ENCODE peak calls at places on chromosomes 11 and 22, in eight cellular contexts. One of them, this sample, is unnamed.

GRCh38 chr11:103619480-103619879 is 417.0 kb upstream of the DDI1 start:
- DNase-seq in M059J: peak
- DNase-seq in H7: no peak
- DNase-seq in activated CD8-positive, alpha-beta memory T cell treated with anti-CD3 and anti-CD28 coated beads for 1 hour: no peak
- DNase-seq in spleen: no peak
- DNase-seq in GM19239: no peak
- DNase-seq in MM.1S: peak
- DNase-seq in Calu3: peak
- DNase-seq in this sample: no peak

GRCh38 chr11:82927264-82927880 is 25.8 kb downstream of the DDIAS start:
- DNase-seq in MM.1S: peak
- DNase-seq in activated CD8-positive, alpha-beta memory T cell treated with anti-CD3 and anti-CD28 coated beads for 1 hour: peak
- DNase-seq in spleen: no peak
- DNase-seq in GM19239: peak
- DNase-seq in H7: peak
- DNase-seq in M059J: peak
- DNase-seq in Calu3: peak
- DNase-seq in this sample: peak

GRCh38 chr11:75796091-75796435 is 18.9 kb upstream of the UVRAG start:
- DNase-seq in M059J: peak
- DNase-seq in Calu3: no peak
- DNase-seq in activated CD8-positive, alpha-beta memory T cell treated with anti-CD3 and anti-CD28 coated beads for 1 hour: no peak
- DNase-seq in H7: no peak
- DNase-seq in MM.1S: no peak
- DNase-seq in GM19239: no peak
- DNase-seq in spleen: no peak
- DNase-seq in this sample: no peak

GRCh38 chr11:2593393-2593950 is 106.3 kb downstream of the KCNQ1OT1 start:
- DNase-seq in Calu3: no peak
- DNase-seq in MM.1S: no peak
- DNase-seq in GM19239: no peak
- DNase-seq in M059J: no peak
- DNase-seq in activated CD8-positive, alpha-beta memory T cell treated with anti-CD3 and anti-CD28 coated beads for 1 hour: no peak
- DNase-seq in H7: no peak
- DNase-seq in spleen: no peak
- DNase-seq in this sample: no peak

GRCh38 chr22:25051073-25051472 is 98.6 kb downstream of the KIAA1671 start:
- DNase-seq in H7: peak
- DNase-seq in GM19239: no peak
- DNase-seq in M059J: no peak
- DNase-seq in activated CD8-positive, alpha-beta memory T cell treated with anti-CD3 and anti-CD28 coated beads for 1 hour: no peak
- DNase-seq in MM.1S: no peak
- DNase-seq in Calu3: no peak
- DNase-seq in spleen: no peak
- DNase-seq in this sample: no peak

GRCh38 chr22:23402275-23403151 is 177.6 kb downstream of the IGLL1 start:
- DNase-seq in activated CD8-positive, alpha-beta memory T cell treated with anti-CD3 and anti-CD28 coated beads for 1 hour: no peak
- DNase-seq in H7: peak
- DNase-seq in Calu3: peak
- DNase-seq in GM19239: peak
- DNase-seq in spleen: peak
- DNase-seq in M059J: peak
- DNase-seq in MM.1S: peak
- DNase-seq in this sample: no peak

GRCh38 chr11:30333405-30333804 is 10.5 kb downstream of the ARL14EP start:
- DNase-seq in MM.1S: no peak
- DNase-seq in H7: peak
- DNase-seq in GM19239: no peak
- DNase-seq in spleen: no peak
- DNase-seq in Calu3: peak
- DNase-seq in M059J: peak
- DNase-seq in activated CD8-positive, alpha-beta memory T cell treated with anti-CD3 and anti-CD28 coated beads for 1 hour: no peak
- DNase-seq in this sample: peak

GRCh38 chr11:130999086-130999485 is 82.8 kb upstream of the SNX19 start:
- DNase-seq in M059J: peak
- DNase-seq in spleen: no peak
- DNase-seq in H7: no peak
- DNase-seq in GM19239: no peak
- DNase-seq in Calu3: no peak
- DNase-seq in activated CD8-positive, alpha-beta memory T cell treated with anti-CD3 and anti-CD28 coated beads for 1 hour: no peak
- DNase-seq in MM.1S: no peak
- DNase-seq in this sample: peak

GRCh38 chr11:30196400-30197206 is 34.2 kb upstream of the FSHB start:
- DNase-seq in MM.1S: peak
- DNase-seq in spleen: peak
- DNase-seq in Calu3: peak
- DNase-seq in M059J: peak
- DNase-seq in H7: peak
- DNase-seq in activated CD8-positive, alpha-beta memory T cell treated with anti-CD3 and anti-CD28 coated beads for 1 hour: no peak
- DNase-seq in GM19239: peak
- DNase-seq in this sample: peak

This sample was measured in adipocyte.